ENCODE peak calls at places on chromosomes 7 and 10, in ten cellular contexts. One of them, this sample, is unnamed.

GRCh38 chr10:43667317-43667731 is 18.6 kb upstream of the ZNF32 start:
- DNase-seq in kidney tubule cell: peak
- DNase-seq in ACHN: no peak
- DNase-seq in SW 1271: no peak
- DNase-seq in activated B cell treated with CpG ODN at 0.5 μM for 24 hours: no peak
- DNase-seq in activated CD4-positive, alpha-beta T cell treated with anti-CD3 and anti-CD28 coated beads for 48 hours: peak
- DNase-seq in nucleus accumbens: no peak
- DNase-seq in non-pigmented ciliary epithelial cell: no peak
- DNase-seq in kidney: no peak
- DNase-seq in transverse colon: no peak
- DNase-seq in this sample: no peak

GRCh38 chr7:75663302-75663907 is 75.3 kb downstream of the HIP1 start:
- DNase-seq in activated CD4-positive, alpha-beta T cell treated with anti-CD3 and anti-CD28 coated beads for 48 hours: no peak
- DNase-seq in non-pigmented ciliary epithelial cell: no peak
- DNase-seq in transverse colon: no peak
- DNase-seq in nucleus accumbens: no peak
- DNase-seq in kidney tubule cell: no peak
- DNase-seq in activated B cell treated with CpG ODN at 0.5 μM for 24 hours: peak
- DNase-seq in ACHN: no peak
- DNase-seq in kidney: peak
- DNase-seq in SW 1271: no peak
- DNase-seq in this sample: no peak

GRCh38 chr7:19024261-19024660 is 93.2 kb downstream of the TWIST1 start:
- DNase-seq in non-pigmented ciliary epithelial cell: peak
- DNase-seq in ACHN: no peak
- DNase-seq in nucleus accumbens: no peak
- DNase-seq in kidney: no peak
- DNase-seq in kidney tubule cell: peak
- DNase-seq in transverse colon: no peak
- DNase-seq in activated B cell treated with CpG ODN at 0.5 μM for 24 hours: no peak
- DNase-seq in activated CD4-positive, alpha-beta T cell treated with anti-CD3 and anti-CD28 coated beads for 48 hours: no peak
- DNase-seq in SW 1271: no peak
- DNase-seq in this sample: no peak

GRCh38 chr10:103661951-103662405 is 168.5 kb downstream of the NEURL1 start:
- DNase-seq in kidney: no peak
- DNase-seq in kidney tubule cell: peak
- DNase-seq in nucleus accumbens: no peak
- DNase-seq in ACHN: no peak
- DNase-seq in non-pigmented ciliary epithelial cell: no peak
- DNase-seq in SW 1271: no peak
- DNase-seq in activated B cell treated with CpG ODN at 0.5 μM for 24 hours: no peak
- DNase-seq in activated CD4-positive, alpha-beta T cell treated with anti-CD3 and anti-CD28 coated beads for 48 hours: no peak
- DNase-seq in transverse colon: no peak
- DNase-seq in this sample: no peak

GRCh38 chr10:95290446-95290800 is 380 bp downstream of the PDLIM1 start:
- DNase-seq in kidney tubule cell: peak
- DNase-seq in SW 1271: no peak
- DNase-seq in transverse colon: no peak
- DNase-seq in ACHN: peak
- DNase-seq in activated CD4-positive, alpha-beta T cell treated with anti-CD3 and anti-CD28 coated beads for 48 hours: no peak
- DNase-seq in activated B cell treated with CpG ODN at 0.5 μM for 24 hours: no peak
- DNase-seq in non-pigmented ciliary epithelial cell: no peak
- DNase-seq in kidney: no peak
- DNase-seq in nucleus accumbens: no peak
- DNase-seq in this sample: no peak

GRCh38 chr10:89173075-89173474 is 34.0 kb downstream of the CH25H start:
- DNase-seq in transverse colon: no peak
- DNase-seq in activated B cell treated with CpG ODN at 0.5 μM for 24 hours: no peak
- DNase-seq in ACHN: no peak
- DNase-seq in kidney tubule cell: no peak
- DNase-seq in kidney: no peak
- DNase-seq in SW 1271: no peak
- DNase-seq in activated CD4-positive, alpha-beta T cell treated with anti-CD3 and anti-CD28 coated beads for 48 hours: no peak
- DNase-seq in nucleus accumbens: no peak
- DNase-seq in non-pigmented ciliary epithelial cell: no peak
- DNase-seq in this sample: no peak

GRCh38 chr7:44665531-44666213 is 59.2 kb downstream of the OGDH start:
- DNase-seq in non-pigmented ciliary epithelial cell: peak
- DNase-seq in activated B cell treated with CpG ODN at 0.5 μM for 24 hours: no peak
- DNase-seq in ACHN: no peak
- DNase-seq in nucleus accumbens: peak
- DNase-seq in SW 1271: no peak
- DNase-seq in activated CD4-positive, alpha-beta T cell treated with anti-CD3 and anti-CD28 coated beads for 48 hours: no peak
- DNase-seq in kidney: no peak
- DNase-seq in transverse colon: no peak
- DNase-seq in kidney tubule cell: peak
- DNase-seq in this sample: no peak

GRCh38 chr10:75400769-75401568 is 595 bp downstream of the ZNF503 start:
- DNase-seq in ACHN: peak
- DNase-seq in activated B cell treated with CpG ODN at 0.5 μM for 24 hours: no peak
- DNase-seq in transverse colon: peak
- DNase-seq in non-pigmented ciliary epithelial cell: no peak
- DNase-seq in kidney tubule cell: peak
- DNase-seq in kidney: peak
- DNase-seq in activated CD4-positive, alpha-beta T cell treated with anti-CD3 and anti-CD28 coated beads for 48 hours: peak
- DNase-seq in SW 1271: peak
- DNase-seq in nucleus accumbens: peak
- DNase-seq in this sample: peak

GRCh38 chr7:131556912-131557457 is 557 bp upstream of the PODXL start:
- DNase-seq in activated B cell treated with CpG ODN at 0.5 μM for 24 hours: no peak
- DNase-seq in nucleus accumbens: no peak
- DNase-seq in SW 1271: no peak
- DNase-seq in non-pigmented ciliary epithelial cell: no peak
- DNase-seq in kidney: no peak
- DNase-seq in activated CD4-positive, alpha-beta T cell treated with anti-CD3 and anti-CD28 coated beads for 48 hours: no peak
- DNase-seq in kidney tubule cell: no peak
- DNase-seq in transverse colon: no peak
- DNase-seq in ACHN: no peak
- DNase-seq in this sample: no peak

GRCh38 chr10:110837418-110838120 is 34.2 kb upstream of the PDCD4 start:
- DNase-seq in ACHN: no peak
- DNase-seq in transverse colon: peak
- DNase-seq in kidney tubule cell: no peak
- DNase-seq in SW 1271: no peak
- DNase-seq in activated CD4-positive, alpha-beta T cell treated with anti-CD3 and anti-CD28 coated beads for 48 hours: no peak
- DNase-seq in kidney: no peak
- DNase-seq in non-pigmented ciliary epithelial cell: no peak
- DNase-seq in activated B cell treated with CpG ODN at 0.5 μM for 24 hours: no peak
- DNase-seq in nucleus accumbens: no peak
- DNase-seq in this sample: no peak

GRCh38 chr7:99504281-99504602 is 220 bp upstream of the ZKSCAN5 start:
- DNase-seq in ACHN: peak
- DNase-seq in transverse colon: no peak
- DNase-seq in SW 1271: no peak
- DNase-seq in activated B cell treated with CpG ODN at 0.5 μM for 24 hours: no peak
- DNase-seq in kidney: no peak
- DNase-seq in nucleus accumbens: no peak
- DNase-seq in activated CD4-positive, alpha-beta T cell treated with anti-CD3 and anti-CD28 coated beads for 48 hours: no peak
- DNase-seq in kidney tubule cell: no peak
- DNase-seq in non-pigmented ciliary epithelial cell: no peak
- DNase-seq in this sample: peak

GRCh38 chr7:103432713-103433112 is 13.3 kb downstream of the SLC26A5 start:
- DNase-seq in activated B cell treated with CpG ODN at 0.5 μM for 24 hours: no peak
- DNase-seq in activated CD4-positive, alpha-beta T cell treated with anti-CD3 and anti-CD28 coated beads for 48 hours: no peak
- DNase-seq in nucleus accumbens: no peak
- DNase-seq in ACHN: no peak
- DNase-seq in SW 1271: no peak
- DNase-seq in non-pigmented ciliary epithelial cell: no peak
- DNase-seq in transverse colon: no peak
- DNase-seq in kidney: no peak
- DNase-seq in kidney tubule cell: no peak
- DNase-seq in this sample: no peak

GRCh38 chr7:3639253-3639652 is 338.2 kb downstream of the SDK1 start:
- DNase-seq in SW 1271: no peak
- DNase-seq in non-pigmented ciliary epithelial cell: no peak
- DNase-seq in kidney: no peak
- DNase-seq in nucleus accumbens: no peak
- DNase-seq in transverse colon: no peak
- DNase-seq in ACHN: no peak
- DNase-seq in activated CD4-positive, alpha-beta T cell treated with anti-CD3 and anti-CD28 coated beads for 48 hours: no peak
- DNase-seq in kidney tubule cell: no peak
- DNase-seq in activated B cell treated with CpG ODN at 0.5 μM for 24 hours: no peak
- DNase-seq in this sample: no peak

GRCh38 chr10:123865350-123865749 is 26.3 kb downstream of the CPXM2 start:
- DNase-seq in kidney tubule cell: no peak
- DNase-seq in activated CD4-positive, alpha-beta T cell treated with anti-CD3 and anti-CD28 coated beads for 48 hours: no peak
- DNase-seq in activated B cell treated with CpG ODN at 0.5 μM for 24 hours: no peak
- DNase-seq in transverse colon: no peak
- DNase-seq in nucleus accumbens: no peak
- DNase-seq in ACHN: no peak
- DNase-seq in SW 1271: no peak
- DNase-seq in kidney: no peak
- DNase-seq in non-pigmented ciliary epithelial cell: no peak
- DNase-seq in this sample: no peak

GRCh38 chr7:116776610-116777289 is 85.6 kb upstream of the CAPZA2 start:
- DNase-seq in kidney tubule cell: peak
- DNase-seq in nucleus accumbens: no peak
- DNase-seq in SW 1271: peak
- DNase-seq in activated B cell treated with CpG ODN at 0.5 μM for 24 hours: no peak
- DNase-seq in non-pigmented ciliary epithelial cell: no peak
- DNase-seq in transverse colon: no peak
- DNase-seq in activated CD4-positive, alpha-beta T cell treated with anti-CD3 and anti-CD28 coated beads for 48 hours: no peak
- DNase-seq in ACHN: peak
- DNase-seq in kidney: no peak
- DNase-seq in this sample: no peak

GRCh38 chr7:100683659-100684533 is 10.2 kb downstream of the GIGYF1 start:
- DNase-seq in kidney: peak
- DNase-seq in ACHN: no peak
- DNase-seq in activated CD4-positive, alpha-beta T cell treated with anti-CD3 and anti-CD28 coated beads for 48 hours: no peak
- DNase-seq in activated B cell treated with CpG ODN at 0.5 μM for 24 hours: no peak
- DNase-seq in kidney tubule cell: no peak
- DNase-seq in nucleus accumbens: no peak
- DNase-seq in transverse colon: no peak
- DNase-seq in SW 1271: no peak
- DNase-seq in non-pigmented ciliary epithelial cell: no peak
- DNase-seq in this sample: no peak

GRCh38 chr10:89474452-89474851 is 60.1 kb downstream of the IFIT5 start:
- DNase-seq in kidney: no peak
- DNase-seq in non-pigmented ciliary epithelial cell: no peak
- DNase-seq in activated B cell treated with CpG ODN at 0.5 μM for 24 hours: no peak
- DNase-seq in nucleus accumbens: no peak
- DNase-seq in transverse colon: no peak
- DNase-seq in kidney tubule cell: no peak
- DNase-seq in SW 1271: no peak
- DNase-seq in ACHN: no peak
- DNase-seq in activated CD4-positive, alpha-beta T cell treated with anti-CD3 and anti-CD28 coated beads for 48 hours: no peak
- DNase-seq in this sample: no peak

GRCh38 chr7:92582948-92583347 is 7.2 kb downstream of the FAM133B start:
- DNase-seq in non-pigmented ciliary epithelial cell: no peak
- DNase-seq in ACHN: no peak
- DNase-seq in nucleus accumbens: no peak
- DNase-seq in SW 1271: no peak
- DNase-seq in kidney tubule cell: no peak
- DNase-seq in kidney: no peak
- DNase-seq in activated B cell treated with CpG ODN at 0.5 μM for 24 hours: no peak
- DNase-seq in activated CD4-positive, alpha-beta T cell treated with anti-CD3 and anti-CD28 coated beads for 48 hours: no peak
- DNase-seq in transverse colon: no peak
- DNase-seq in this sample: no peak

GRCh38 chr10:103693070-103693811 is 162.1 kb downstream of the SH3PXD2A start:
- DNase-seq in non-pigmented ciliary epithelial cell: no peak
- DNase-seq in SW 1271: no peak
- DNase-seq in ACHN: no peak
- DNase-seq in nucleus accumbens: peak
- DNase-seq in activated CD4-positive, alpha-beta T cell treated with anti-CD3 and anti-CD28 coated beads for 48 hours: peak
- DNase-seq in kidney: no peak
- DNase-seq in activated B cell treated with CpG ODN at 0.5 μM for 24 hours: peak
- DNase-seq in transverse colon: peak
- DNase-seq in kidney tubule cell: no peak
- DNase-seq in this sample: peak

GRCh38 chr7:140924019-140924820 is 509 bp downstream of the BRAF start:
- DNase-seq in ACHN: peak
- DNase-seq in non-pigmented ciliary epithelial cell: no peak
- DNase-seq in activated B cell treated with CpG ODN at 0.5 μM for 24 hours: peak
- DNase-seq in nucleus accumbens: peak
- DNase-seq in activated CD4-positive, alpha-beta T cell treated with anti-CD3 and anti-CD28 coated beads for 48 hours: peak
- DNase-seq in kidney: peak
- DNase-seq in kidney tubule cell: peak
- DNase-seq in transverse colon: peak
- DNase-seq in SW 1271: peak
- DNase-seq in this sample: peak

GRCh38 chr7:15424468-15424867 is 137.3 kb downstream of the AGMO start:
- DNase-seq in activated CD4-positive, alpha-beta T cell treated with anti-CD3 and anti-CD28 coated beads for 48 hours: no peak
- DNase-seq in transverse colon: no peak
- DNase-seq in kidney: no peak
- DNase-seq in ACHN: no peak
- DNase-seq in non-pigmented ciliary epithelial cell: no peak
- DNase-seq in kidney tubule cell: no peak
- DNase-seq in nucleus accumbens: no peak
- DNase-seq in SW 1271: no peak
- DNase-seq in activated B cell treated with CpG ODN at 0.5 μM for 24 hours: no peak
- DNase-seq in this sample: no peak

GRCh38 chr7:78225534-78225933 is 427.0 kb downstream of the PHTF2 start:
- DNase-seq in nucleus accumbens: no peak
- DNase-seq in ACHN: no peak
- DNase-seq in non-pigmented ciliary epithelial cell: no peak
- DNase-seq in activated B cell treated with CpG ODN at 0.5 μM for 24 hours: no peak
- DNase-seq in kidney tubule cell: no peak
- DNase-seq in activated CD4-positive, alpha-beta T cell treated with anti-CD3 and anti-CD28 coated beads for 48 hours: no peak
- DNase-seq in SW 1271: no peak
- DNase-seq in kidney: no peak
- DNase-seq in transverse colon: no peak
- DNase-seq in this sample: no peak